ENCODE peak calls at places on chromosomes 12 and 14, in eight cellular contexts. One of them, this sample, is unnamed.

GRCh38 chr12:95073698-95074520 is 491 bp upstream of the NR2C1 start:
- DNase-seq in ACHN: no peak
- DNase-seq in posterior vena cava: no peak
- DNase-seq in SW 1271: no peak
- DNase-seq in NCI-H1417: no peak
- DNase-seq in foreskin fibroblast: no peak
- DNase-seq in NCI-H345: no peak
- DNase-seq in mesenchymal stem cell: no peak
- DNase-seq in this sample: no peak

GRCh38 chr14:100078997-100079561 is 13.9 kb downstream of the EVL start:
- DNase-seq in ACHN: peak
- DNase-seq in posterior vena cava: no peak
- DNase-seq in SW 1271: no peak
- DNase-seq in NCI-H1417: no peak
- DNase-seq in foreskin fibroblast: peak
- DNase-seq in NCI-H345: no peak
- DNase-seq in mesenchymal stem cell: peak
- DNase-seq in this sample: no peak

GRCh38 chr12:78746001-78746400 is 118.6 kb upstream of the SYT1 start:
- DNase-seq in ACHN: no peak
- DNase-seq in posterior vena cava: no peak
- DNase-seq in SW 1271: no peak
- DNase-seq in NCI-H1417: peak
- DNase-seq in foreskin fibroblast: no peak
- DNase-seq in NCI-H345: peak
- DNase-seq in mesenchymal stem cell: no peak
- DNase-seq in this sample: no peak

GRCh38 chr12:124518051-124518932 is 49.1 kb downstream of the NCOR2 start:
- DNase-seq in ACHN: peak
- DNase-seq in posterior vena cava: peak
- DNase-seq in SW 1271: peak
- DNase-seq in NCI-H1417: peak
- DNase-seq in foreskin fibroblast: peak
- DNase-seq in NCI-H345: peak
- DNase-seq in mesenchymal stem cell: peak
- DNase-seq in this sample: peak

GRCh38 chr12:40184493-40185302 is 40.1 kb upstream of the LRRK2 start:
- DNase-seq in ACHN: no peak
- DNase-seq in posterior vena cava: no peak
- DNase-seq in SW 1271: no peak
- DNase-seq in NCI-H1417: no peak
- DNase-seq in foreskin fibroblast: no peak
- DNase-seq in NCI-H345: no peak
- DNase-seq in mesenchymal stem cell: no peak
- DNase-seq in this sample: no peak

GRCh38 chr14:100476012-100476822 is 111.0 kb downstream of the BEGAIN start:
- DNase-seq in ACHN: peak
- DNase-seq in posterior vena cava: no peak
- DNase-seq in SW 1271: no peak
- DNase-seq in NCI-H1417: peak
- DNase-seq in foreskin fibroblast: peak
- DNase-seq in NCI-H345: peak
- DNase-seq in mesenchymal stem cell: peak
- DNase-seq in this sample: no peak

GRCh38 chr12:62581288-62582064 is 114.8 kb downstream of the MON2 start:
- DNase-seq in ACHN: peak
- DNase-seq in posterior vena cava: no peak
- DNase-seq in SW 1271: no peak
- DNase-seq in NCI-H1417: peak
- DNase-seq in foreskin fibroblast: peak
- DNase-seq in NCI-H345: peak
- DNase-seq in mesenchymal stem cell: peak
- DNase-seq in this sample: no peak

GRCh38 chr14:93017341-93017797 is 94.4 kb downstream of the CHGA start:
- DNase-seq in ACHN: no peak
- DNase-seq in posterior vena cava: no peak
- DNase-seq in SW 1271: no peak
- DNase-seq in NCI-H1417: no peak
- DNase-seq in foreskin fibroblast: no peak
- DNase-seq in NCI-H345: no peak
- DNase-seq in mesenchymal stem cell: no peak
- DNase-seq in this sample: no peak

GRCh38 chr12:59393506-59393905 is 202.3 kb upstream of the SLC16A7 start:
- DNase-seq in ACHN: no peak
- DNase-seq in posterior vena cava: no peak
- DNase-seq in SW 1271: no peak
- DNase-seq in NCI-H1417: no peak
- DNase-seq in foreskin fibroblast: no peak
- DNase-seq in NCI-H345: no peak
- DNase-seq in mesenchymal stem cell: no peak
- DNase-seq in this sample: no peak

This sample was measured in pulmonary artery endothelial cell.